ENCODE peak calls at places on chromosomes 11 and 22, in nine cellular contexts. B, U, W, G, V, D, F, P and Y are unnamed samples.

GRCh38 chr22:30444632-30445437 is 19.3 kb downstream of the MTFP1 start:
- DNase-seq in B (no peak), U (peak; percentile 71), W (peak; percentile 53), G (peak; percentile 62), V (peak; percentile 76), D (peak; percentile 70), F (peak; percentile 50), P (no peak), Y (peak; percentile 59)

GRCh38 chr11:88886796-88887195 is 179.0 kb downstream of the GRM5 start:
- DNase-seq in B (peak; percentile 10), U (peak; percentile 1), W (peak; percentile 61), G (no peak), V (peak; percentile 76), D (peak; percentile 68), F (peak; percentile 8), P (no peak), Y (peak; percentile 71)

GRCh38 chr11:86066606-86067229 is 2.2 kb downstream of the PICALM start:
- DNase-seq in B (no peak), U (no peak), W (no peak), G (no peak), V (no peak), D (no peak), F (no peak), P (no peak), Y (no peak)

GRCh38 chr11:78364128-78364751 is 53.4 kb downstream of the GAB2 start:
- DNase-seq in B (no peak), U (no peak), W (no peak), G (no peak), V (no peak), D (no peak), F (no peak), P (no peak), Y (no peak)

GRCh38 chr11:61776561-61777075 is 15.8 kb downstream of the TMEM258 start:
- DNase-seq in B (peak; percentile 45), U (peak; percentile 71), W (peak; percentile 42), G (peak; percentile 71), V (peak; percentile 65), D (peak; percentile 63), F (peak; percentile 69), P (no peak), Y (peak; percentile 37)

GRCh38 chr22:36363378-36363931 is 24.3 kb downstream of the MYH9 start:
- DNase-seq in B (no peak), U (no peak), W (no peak), G (no peak), V (no peak), D (no peak), F (no peak), P (no peak), Y (no peak)

GRCh38 chr11:97856666-97857065 is 1164.1 kb upstream of the CNTN5 start:
- DNase-seq in B (no peak), U (no peak), W (no peak), G (no peak), V (no peak), D (no peak), F (no peak), P (no peak), Y (no peak)

GRCh38 chr11:121800704-121801516 is 315.1 kb downstream of the BLID start:
- DNase-seq in B (no peak), U (peak; percentile 79), W (no peak), G (no peak), V (no peak), D (no peak), F (peak; percentile 67), P (no peak), Y (no peak)

GRCh38 chr11:267491-267994 is 10.7 kb upstream of the NLRP6 start:
- DNase-seq in B (no peak), U (no peak), W (peak; percentile 72), G (no peak), V (peak; percentile 73), D (peak; percentile 16), F (no peak), P (peak; percentile 86), Y (no peak)

GRCh38 chr22:29251981-29252978 is 15.5 kb downstream of the RHBDD3 start:
- DNase-seq in B (no peak), U (no peak), W (no peak), G (no peak), V (no peak), D (no peak), F (no peak), P (peak; percentile 40), Y (no peak)

DNA sequence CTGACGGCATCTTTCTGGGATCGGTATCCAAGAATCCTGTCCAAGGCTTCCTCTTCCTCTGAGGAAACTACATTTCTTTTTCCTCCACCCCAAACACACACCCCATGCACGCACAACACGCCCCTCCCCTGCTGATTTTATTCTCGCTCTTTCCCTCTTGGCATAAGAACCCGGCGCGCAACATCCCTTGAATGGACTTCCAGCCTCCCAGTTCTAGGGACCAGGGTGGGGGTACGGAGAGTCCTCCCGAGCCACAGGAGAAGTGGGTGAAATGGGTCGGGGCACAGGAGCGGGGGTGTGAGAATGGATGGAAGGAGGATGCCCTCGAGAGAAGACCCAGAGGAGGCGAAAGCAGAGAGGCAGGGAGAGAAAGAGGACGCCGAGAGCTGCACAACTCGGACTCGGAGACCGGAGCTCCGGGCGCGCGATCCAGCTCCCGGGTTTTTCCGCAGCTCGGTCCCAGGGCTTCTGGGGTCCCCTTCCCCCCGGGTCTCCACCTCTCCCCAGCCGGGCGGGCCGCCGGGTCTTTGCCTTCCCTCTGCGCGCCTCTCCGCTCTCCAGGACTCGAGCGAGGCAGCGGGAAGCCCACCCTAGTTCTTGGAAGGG is 1.4 kb upstream of the LARGE1 start:
- DNase-seq in B (peak; percentile 30), U (peak; percentile 89), W (peak; percentile 65), G (peak; percentile 83), V (peak; percentile 75), D (peak; percentile 47), F (peak; percentile 45), P (peak; percentile 82), Y (no peak)
- H3K4me3 ChIP-seq in B (peak overlapping the region; percentile 83), U (peak overlapping the region; percentile 44), W (peak overlapping the region; percentile 90), G (peak overlapping the region; percentile 86), V (peak overlapping the region; percentile 74), D (peak overlapping the region; percentile 59), F (peak overlapping the region; percentile 49), P (peak overlapping the region; percentile 90), Y (peak overlapping the region; percentile 58)

DNA sequence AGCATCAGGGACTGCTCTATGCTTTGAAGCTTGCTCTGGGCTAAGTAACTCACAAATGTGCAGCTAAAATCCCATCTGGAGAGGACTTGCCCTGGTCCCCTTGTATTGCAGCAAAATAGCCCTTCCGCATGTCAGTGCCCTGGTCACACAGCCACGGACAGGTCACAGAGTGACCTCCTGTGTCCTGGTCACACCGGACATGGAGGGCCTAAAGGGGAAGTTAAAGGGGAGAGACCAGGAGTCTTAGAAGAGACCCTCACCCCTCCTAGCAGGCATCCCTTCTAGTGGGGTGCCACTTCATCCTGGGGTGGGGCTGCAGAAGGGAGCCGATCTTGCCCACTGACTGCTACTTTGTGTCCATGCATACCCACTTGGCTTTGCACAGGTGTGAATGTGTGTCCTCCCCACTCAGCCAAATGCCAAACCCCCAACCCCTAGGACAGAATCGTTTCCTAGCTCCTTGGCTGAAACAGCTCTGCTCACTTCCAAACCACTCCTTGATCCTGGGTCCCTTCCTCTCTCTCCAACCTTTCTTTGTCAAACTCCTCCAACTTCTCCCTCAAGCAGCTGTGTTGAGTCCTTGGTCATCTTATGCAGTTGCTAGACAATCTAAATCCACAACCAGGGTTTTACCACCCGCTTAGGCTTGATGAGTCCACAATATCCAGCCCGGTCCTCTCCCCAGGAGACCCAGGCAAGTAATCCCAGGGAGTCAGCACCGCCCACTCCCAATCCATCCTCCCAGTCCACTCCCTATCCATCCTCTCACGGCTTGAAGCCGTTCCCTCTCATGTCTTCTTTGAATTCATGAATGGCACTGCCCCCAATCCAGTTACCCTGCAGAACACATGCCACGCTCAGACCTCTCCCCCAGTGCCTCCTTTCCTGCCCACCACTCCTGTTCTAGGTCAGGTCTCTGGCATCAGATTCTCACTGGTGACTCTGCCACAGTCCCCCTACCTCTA is 3.3 kb upstream of the FXYD6 start:
- DNase-seq in B (no peak), U (no peak), W (no peak), G (no peak), V (no peak), D (no peak), F (no peak), P (no peak), Y (no peak)
- H3K4me3 ChIP-seq in B (no peak overlapping the region), U (no peak overlapping the region), W (no peak overlapping the region), G (no peak overlapping the region), V (no peak overlapping the region), D (no peak overlapping the region), F (no peak overlapping the region), P (no peak overlapping the region), Y (no peak overlapping the region)

GRCh38 chr22:39954584-39955055 is 5.6 kb upstream of the TMA7B start:
- DNase-seq in B (peak; percentile 86), U (no peak), W (no peak), G (peak; percentile 78), V (no peak), D (peak; percentile 84), F (peak; percentile 97), P (no peak), Y (no peak)

GRCh38 chr22:39953101-39953500 is 7.1 kb upstream of the TMA7B start:
- DNase-seq in B (no peak), U (peak; percentile 28), W (no peak), G (no peak), V (no peak), D (no peak), F (no peak), P (no peak), Y (no peak)

GRCh38 chr22:39949964-39950737 is 10.0 kb upstream of the TMA7B start:
- DNase-seq in B (no peak), U (no peak), W (no peak), G (peak; percentile 26), V (peak; percentile 87), D (no peak), F (no peak), P (no peak), Y (no peak)

GRCh38 chr22:39955675-39956074 is 4.5 kb upstream of the TMA7B start:
- DNase-seq in B (no peak), U (no peak), W (no peak), G (peak; percentile 6), V (no peak), D (no peak), F (peak; percentile 32), P (no peak), Y (no peak)

DNA sequence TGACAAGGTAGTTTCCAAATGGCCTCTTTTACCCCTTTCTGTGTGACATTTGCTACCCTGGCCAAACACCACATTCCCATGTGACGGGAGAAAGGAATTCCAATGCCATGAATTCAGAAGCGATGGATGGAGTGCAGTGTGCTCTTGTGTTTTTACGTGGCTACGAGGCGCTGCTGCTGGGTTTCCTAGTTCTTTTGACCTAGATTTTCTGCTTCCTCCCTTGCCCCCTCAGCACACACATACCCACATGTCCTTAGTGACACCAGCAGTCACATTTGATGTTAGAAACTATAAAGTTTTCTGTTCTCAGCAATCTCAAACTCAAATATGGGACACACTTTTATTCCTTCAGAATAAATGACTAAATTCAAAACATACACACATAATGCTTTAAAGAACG is 7.8 kb upstream of the TMA7B start:
- DNase-seq in B (no peak), U (no peak), W (no peak), G (no peak), V (no peak), D (no peak), F (no peak), P (no peak), Y (peak; percentile 54)
- H3K4me3 ChIP-seq in B (no peak overlapping the region), U (no peak overlapping the region), W (no peak overlapping the region), G (no peak overlapping the region), V (no peak overlapping the region), D (no peak overlapping the region), F (no peak overlapping the region), P (no peak overlapping the region), Y (no peak overlapping the region)

GRCh38 chr11:72589802-72590761 is 84.1 kb downstream of the PDE2A start:
- DNase-seq in B (no peak), U (peak; percentile 77), W (peak; percentile 31), G (peak; percentile 35), V (peak; percentile 37), D (peak; percentile 18), F (peak; percentile 14), P (no peak), Y (no peak)
- H3K4me3 ChIP-seq in B (no peak overlapping the region), U (peak overlapping the region; percentile 39), W (peak overlapping the region; percentile 33), G (no peak overlapping the region), V (no peak overlapping the region), D (no peak overlapping the region), F (no peak overlapping the region), P (peak overlapping the region; percentile 35), Y (no peak overlapping the region)